ENCODE peak calls at places on chromosomes 11 and 22, in six cellular contexts. F is MM.1S; S is cardiac muscle cell; H is activated T-cell treated with anti-CD3 and anti-CD28 coated beads, Interleukin-2, amount 50 U/mL, for 1 hour; P is stimulated activated CD4-positive, alpha-beta T cell treated with anti-CD3 and anti-CD28 coated beads, TNF-alpha, amount 100 ng/mL, for 4 hours; E is cardiac fibroblast. I is an unnamed sample.

GRCh38 chr11:87966744-87967143 is 208.5 kb downstream of the RAB38 start:
- DNase-seq in F (no peak), S (no peak), H (no peak), P (no peak), E (peak), I (no peak)

GRCh38 chr11:61035086-61035835 is 63.8 kb downstream of the CD6 start:
- DNase-seq in F (no peak), S (no peak), H (no peak), P (no peak), E (no peak), I (no peak)

GRCh38 chr11:71182791-71183556 is 69.4 kb downstream of the SHANK2 start:
- DNase-seq in F (no peak), S (no peak), H (no peak), P (no peak), E (no peak), I (no peak)

GRCh38 chr11:121643530-121644512 is 191.1 kb upstream of the SORL1-AS1 start:
- DNase-seq in F (no peak), S (no peak), H (no peak), P (no peak), E (no peak), I (no peak)

GRCh38 chr11:70519117-70519516 is 120.8 kb downstream of the CTTN start:
- DNase-seq in F (no peak), S (no peak), H (no peak), P (no peak), E (no peak), I (no peak)

GRCh38 chr22:36148411-36148810 is 12.1 kb downstream of the APOL3 start:
- DNase-seq in F (no peak), S (no peak), H (no peak), P (no peak), E (no peak), I (no peak)

GRCh38 chr11:128884703-128885338 is 6.3 kb upstream of the KCNJ5 start:
- DNase-seq in F (peak), S (peak), H (peak), P (no peak), E (peak), I (peak)

GRCh38 chr11:1271002-1271401 is 38.4 kb downstream of the TOLLIP start:
- DNase-seq in F (no peak), S (peak), H (no peak), P (no peak), E (peak), I (no peak)

GRCh38 chr11:128336203-128336602 is 251.2 kb downstream of the ETS1 start:
- DNase-seq in F (no peak), S (no peak), H (no peak), P (no peak), E (peak), I (no peak)

GRCh38 chr22:25628494-25628893 is 64.0 kb downstream of the GRK3 start:
- DNase-seq in F (no peak), S (no peak), H (no peak), P (no peak), E (no peak), I (no peak)

GRCh38 chr22:21068681-21069276 is 23.0 kb downstream of the LRRC74B start:
- DNase-seq in F (no peak), S (no peak), H (no peak), P (no peak), E (no peak), I (no peak)

GRCh38 chr11:36488096-36488495 is 22.0 kb downstream of the TRAF6 start:
- DNase-seq in F (peak), S (no peak), H (no peak), P (no peak), E (no peak), I (no peak)

GRCh38 chr11:64990222-64990918 is 6.4 kb downstream of the BATF2 start:
- DNase-seq in F (no peak), S (no peak), H (no peak), P (no peak), E (peak), I (no peak)

GRCh38 chr22:48627203-48627602 is 1200.5 kb downstream of the BRD1 start:
- DNase-seq in F (no peak), S (no peak), H (no peak), P (no peak), E (no peak), I (no peak)

GRCh38 chr22:50315289-50316113 is 8.1 kb upstream of the PLXNB2 start:
- DNase-seq in F (peak), S (no peak), H (no peak), P (no peak), E (no peak), I (no peak)

GRCh38 chr11:26944866-26945664 is 48.8 kb upstream of the FIBIN start:
- DNase-seq in F (no peak), S (no peak), H (no peak), P (no peak), E (peak), I (no peak)

GRCh38 chr11:72709478-72710238 is 35.4 kb upstream of the PDE2A start:
- DNase-seq in F (no peak), S (no peak), H (no peak), P (no peak), E (no peak), I (no peak)

GRCh38 chr11:16859651-16860050 is 121.2 kb downstream of the C11orf58 start:
- DNase-seq in F (no peak), S (no peak), H (no peak), P (no peak), E (no peak), I (no peak)

GRCh38 chr11:108286956-108287355 is 64.1 kb downstream of the ATM start:
- DNase-seq in F (no peak), S (no peak), H (no peak), P (no peak), E (no peak), I (no peak)

GRCh38 chr11:84089072-84090057 is 803.2 kb upstream of the CCDC90B start:
- DNase-seq in F (no peak), S (peak), H (no peak), P (no peak), E (peak), I (peak)

GRCh38 chr11:73439002-73439843 is 63.0 kb downstream of the RELT start:
- DNase-seq in F (no peak), S (peak), H (no peak), P (no peak), E (peak), I (peak)

GRCh38 chr11:90476442-90477007 is 253.7 kb upstream of the CHORDC1 start:
- DNase-seq in F (peak), S (peak), H (no peak), P (no peak), E (peak), I (no peak)

GRCh38 chr11:78615724-78616123 is 41.1 kb upstream of the NARS2 start:
- DNase-seq in F (no peak), S (no peak), H (no peak), P (no peak), E (no peak), I (no peak)

GRCh38 chr22:28710112-28710888 is 30.7 kb upstream of the TTC28 start:
- DNase-seq in F (no peak), S (no peak), H (no peak), P (no peak), E (peak), I (no peak)

GRCh38 chr11:34150494-34151151 is 45.2 kb downstream of the NAT10 start:
- DNase-seq in F (no peak), S (no peak), H (no peak), P (no peak), E (peak), I (no peak)

GRCh38 chr22:49997221-49997599 is 15.4 kb downstream of the IL17REL start:
- DNase-seq in F (no peak), S (no peak), H (no peak), P (no peak), E (no peak), I (no peak)

GRCh38 chr11:45924927-45925326 is 2.5 kb downstream of the LARGE2 start:
- DNase-seq in F (no peak), S (no peak), H (no peak), P (no peak), E (no peak), I (no peak)

GRCh38 chr22:33985506-33985905 is 65.2 kb upstream of the LARGE1 start:
- DNase-seq in F (no peak), S (no peak), H (no peak), P (no peak), E (no peak), I (no peak)

GRCh38 chr11:65132988-65133700 is 1.2 kb downstream of the SYVN1 start:
- DNase-seq in F (peak), S (no peak), H (peak), P (no peak), E (no peak), I (no peak)

GRCh38 chr22:27378343-27378800 is 423.2 kb downstream of the MN1 start:
- DNase-seq in F (no peak), S (no peak), H (no peak), P (no peak), E (peak), I (no peak)